ENCODE peak calls at places on chromosomes 1 and 21, in ten cellular contexts. T is astrocyte of the cerebellum, O is fibroblast of the aortic adventitia, P is HFF-Myc, Y is hepatocyte, D is K562, Z is esophagus squamous epithelium, X is HL-60, U is lower leg skin, M is lower lobe of right lung. I is an unnamed sample.

GRCh38 chr1:155093938-155094621 is 15.4 kb downstream of the EFNA3 start:
- DNase-seq in X (peak; percentile 26), O (peak; percentile 69), D (peak; percentile 71), P (peak; percentile 38), Y (peak; percentile 72), T (peak; percentile 22), M (no peak), U (no peak), Z (no peak), I (no peak)

GRCh38 chr1:228050571-228051181 is 31.8 kb upstream of the ARF1 start:
- DNase-seq in M (no peak), X (no peak), Y (no peak), U (no peak), P (no peak), D (no peak), Z (no peak), T (no peak), O (no peak), I (no peak)

GRCh38 chr1:223771469-223771813 is 59.1 kb downstream of the CAPN2 start:
- DNase-seq in Z (no peak), O (no peak), T (no peak), Y (no peak), M (no peak), U (no peak), P (no peak), X (no peak), D (no peak), I (no peak)

GRCh38 chr1:10788592-10789006 is 7.8 kb downstream of the CASZ1 start:
- DNase-seq in Y (peak; percentile 32), D (no peak), T (no peak), U (no peak), M (peak; percentile 53), X (no peak), P (no peak), Z (no peak), O (no peak), I (no peak)

GRCh38 chr1:212827831-212828278 is 19.6 kb downstream of the SPATA45 start:
- DNase-seq in X (no peak), T (no peak), Y (peak; percentile 67), M (no peak), U (no peak), O (no peak), P (no peak), Z (no peak), D (no peak), I (no peak)

GRCh38 chr1:87683557-87683956 is 354.9 kb downstream of the LMO4 start:
- DNase-seq in X (no peak), D (no peak), Y (no peak), O (no peak), Z (no peak), P (no peak), M (no peak), T (no peak), U (no peak), I (no peak)

GRCh38 chr1:196105901-196106300 is 502.3 kb downstream of the KCNT2 start:
- DNase-seq in Y (no peak), D (no peak), X (no peak), T (no peak), U (no peak), Z (no peak), P (no peak), O (peak; percentile 4), M (no peak), I (no peak)

GRCh38 chr21:24424786-24425185 is 1182.5 kb downstream of the MRPL39 start:
- DNase-seq in U (no peak), X (no peak), D (no peak), O (no peak), M (no peak), Y (no peak), Z (no peak), P (no peak), T (no peak), I (no peak)

GRCh38 chr1:178818416-178818815 is 52.5 kb downstream of the ANGPTL1 start:
- DNase-seq in M (no peak), T (peak; percentile 11), Z (no peak), X (no peak), U (no peak), P (no peak), O (peak; percentile 48), Y (peak; percentile 3), D (no peak), I (peak; percentile 14)

GRCh38 chr1:222815367-222815765 is 527 bp downstream of the DISP1 start:
- DNase-seq in Z (no peak), D (no peak), M (no peak), X (no peak), T (no peak), P (no peak), Y (peak; percentile 71), U (no peak), O (peak; percentile 37), I (no peak)

GRCh38 chr1:153945131-153945794 is 1.3 kb downstream of the DENND4B start:
- DNase-seq in T (no peak), Y (peak; percentile 39), P (no peak), U (no peak), Z (no peak), D (peak; percentile 59), M (peak; percentile 83), X (peak; percentile 95), O (peak; percentile 60), I (no peak)

GRCh38 chr1:35264861-35265260 is 3.6 kb upstream of the ZMYM4 start:
- DNase-seq in T (peak; percentile 72), U (peak; percentile 18), D (no peak), Y (no peak), X (peak; percentile 56), Z (no peak), M (no peak), P (peak; percentile 19), O (peak; percentile 85), I (no peak)

GRCh38 chr1:188065917-188066316 is 1237.2 kb downstream of the PLA2G4A start:
- DNase-seq in U (no peak), D (no peak), Y (no peak), Z (no peak), O (no peak), M (no peak), P (no peak), T (no peak), X (no peak), I (no peak)

GRCh38 chr1:246569248-246570238 is 3.3 kb downstream of the CNST start:
- DNase-seq in P (no peak), X (no peak), M (no peak), D (no peak), Y (no peak), O (no peak), U (no peak), Z (no peak), T (no peak), I (no peak)

GRCh38 chr1:11070876-11071275 is 11.1 kb upstream of the SRM start:
- DNase-seq in D (no peak), X (no peak), O (no peak), U (no peak), Y (no peak), Z (no peak), P (no peak), M (no peak), T (no peak), I (no peak)

GRCh38 chr1:62800825-62801306 is 16.9 kb downstream of the ATG4C start:
- DNase-seq in D (no peak), Z (no peak), O (no peak), X (peak; percentile 18), T (no peak), Y (no peak), U (no peak), P (no peak), M (no peak), I (no peak)

DNA sequence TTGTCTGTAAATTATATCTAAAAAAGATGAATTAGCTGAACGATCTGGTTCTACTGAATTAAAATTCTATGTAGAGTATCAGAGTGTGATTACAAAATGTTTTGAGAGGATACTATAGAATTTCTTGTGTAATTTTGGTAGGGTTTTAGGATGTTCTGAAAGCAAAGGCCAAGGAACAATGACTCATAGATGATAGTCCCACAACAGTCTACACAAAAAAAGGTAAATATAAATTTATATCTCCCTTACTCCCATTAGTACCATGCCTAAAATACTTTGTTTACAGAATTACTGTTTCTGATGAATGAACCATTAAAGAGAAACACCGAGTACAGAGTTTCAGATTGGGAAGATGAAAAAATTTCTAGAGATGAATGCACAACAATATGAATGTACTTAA is 9.5 kb downstream of the EDEM3 start:
- DNase-seq in X (no peak), D (no peak), Z (no peak), U (no peak), O (no peak), Y (no peak), P (no peak), T (no peak), M (no peak), I (no peak)
- H3K4me3 ChIP-seq in X (no peak overlapping the region), D (no peak overlapping the region), Z (no peak overlapping the region), U (no peak overlapping the region), O (no peak overlapping the region), Y (no peak overlapping the region), P (no peak overlapping the region), T (no peak overlapping the region), M (no peak overlapping the region), I (no peak overlapping the region)

GRCh38 chr1:198798923-198799386 is 160.1 kb downstream of the PTPRC start:
- DNase-seq in Z (no peak), O (no peak), D (no peak), X (no peak), T (no peak), U (no peak), M (no peak), Y (no peak), P (no peak), I (no peak)
- TF ChIP-seq CTCF in Z (no peak), O (no peak), D (no peak), X (no peak), T (no peak), U (no peak), M (no peak), Y (no peak), P (no peak), I (no peak)

DNA sequence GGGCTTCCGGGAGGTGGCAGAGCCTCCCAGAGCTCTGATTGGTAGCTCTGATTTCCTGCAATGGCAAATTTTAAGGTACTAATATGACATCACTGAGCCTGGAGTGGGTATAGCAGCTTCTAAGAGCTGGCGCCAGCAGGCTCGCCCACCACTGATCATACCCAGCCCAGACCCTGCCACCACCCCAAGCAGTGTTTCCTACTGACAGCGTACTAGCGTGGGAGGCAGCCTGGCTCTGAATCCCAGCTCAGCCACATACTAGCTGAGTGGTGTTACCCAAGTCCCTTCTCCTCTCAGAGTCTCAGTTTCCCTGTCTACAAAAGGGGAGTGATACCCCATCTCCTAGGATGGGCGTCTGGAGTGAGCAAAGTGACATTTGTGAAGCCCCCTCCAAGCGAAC is 13.0 kb upstream of the ALDH4A1 start:
- DNase-seq in O (no peak), P (no peak), D (no peak), Y (no peak), T (no peak), M (no peak), X (no peak), Z (no peak), U (no peak), I (no peak)
- H3K4me3 ChIP-seq in O (no peak overlapping the region), P (no peak overlapping the region), D (no peak overlapping the region), Y (no peak overlapping the region), T (no peak overlapping the region), M (no peak overlapping the region), X (no peak overlapping the region), Z (no peak overlapping the region), U (no peak overlapping the region), I (no peak overlapping the region)

DNA sequence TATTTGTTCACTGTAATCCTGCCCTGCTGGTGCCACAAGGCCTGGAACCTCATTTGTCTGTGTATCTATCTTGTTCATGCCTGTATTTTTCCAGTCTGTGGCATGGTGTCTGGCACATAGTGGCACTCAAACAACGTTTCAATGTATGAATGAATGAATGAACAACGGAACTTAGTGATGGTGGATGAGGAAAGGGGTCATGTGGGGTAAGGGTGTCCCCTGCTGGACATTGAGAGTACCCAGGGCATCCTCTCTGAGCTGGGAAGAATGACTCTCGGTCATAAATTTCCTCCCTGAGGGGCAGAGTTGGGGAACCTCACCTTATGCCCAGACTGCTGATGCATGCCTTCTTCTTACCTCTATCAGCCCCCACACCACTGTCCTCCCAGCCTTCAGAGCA is 18.9 kb upstream of the ZNF683 start:
- DNase-seq in P (peak; percentile 33), T (peak; percentile 26), M (no peak), U (no peak), Z (no peak), Y (no peak), D (peak; percentile 74), O (peak; percentile 75), X (peak; percentile 32), I (no peak)
- TF ChIP-seq CTCF in P (peak; percentile 83), T (peak; percentile 90), M (peak; percentile 36), U (no peak), Z (peak; percentile 37), Y (peak; percentile 30), D (peak; percentile 99), O (peak; percentile 91), X (peak; percentile 70), I (peak; percentile 76)

I was measured in AG04449.